ENCODE peak calls at places on chromosomes 13 and 19, in four cellular contexts. M is GM23338, D is stomach, J is fibroblast of the aortic adventitia. I is an unnamed sample.

GRCh38 chr19:8335343-8336071 is 7.6 kb downstream of the KANK3 start:
- DNase-seq in M (peak), D (no peak), J (no peak), I (no peak)

GRCh38 chr13:50200988-50201387 is 185.7 kb downstream of the KCNRG start:
- DNase-seq in M (no peak), D (no peak), J (peak), I (peak)

GRCh38 chr13:103046676-103047075 is 19.5 kb downstream of the SLC10A2 start:
- DNase-seq in M (no peak), D (no peak), J (no peak), I (no peak)

GRCh38 chr19:9839415-9839814 is 4.3 kb downstream of the PIN1 start:
- DNase-seq in M (no peak), D (no peak), J (no peak), I (peak)

GRCh38 chr19:4032436-4032835 is 24.9 kb downstream of the PIAS4 start:
- DNase-seq in M (no peak), D (no peak), J (no peak), I (no peak)

GRCh38 chr13:91358384-91358776 is 10.9 kb downstream of the MIR17HG start:
- DNase-seq in M (no peak), D (peak), J (no peak), I (no peak)

GRCh38 chr13:50082426-50083283 is 67.4 kb downstream of the KCNRG start:
- DNase-seq in M (peak), D (peak), J (peak), I (peak)

GRCh38 chr13:71864094-71864980 is 2.7 kb downstream of the DACH1 start:
- DNase-seq in M (peak), D (no peak), J (no peak), I (no peak)

GRCh38 chr13:90355162-90355751 is 992.2 kb upstream of the MIR17HG start:
- DNase-seq in M (no peak), D (no peak), J (no peak), I (no peak)

GRCh38 chr19:15442142-15442920 is 7.4 kb downstream of the WIZ start:
- DNase-seq in M (no peak), D (no peak), J (no peak), I (no peak)

GRCh38 chr19:48514123-48514458 is 2.5 kb upstream of the LMTK3 start:
- DNase-seq in M (no peak), D (no peak), J (no peak), I (no peak)

GRCh38 chr19:48511321-48511731 is 309 bp downstream of the LMTK3 start:
- DNase-seq in M (no peak), D (no peak), J (no peak), I (no peak)

GRCh38 chr19:48513289-48514122 is 1.9 kb upstream of the LMTK3 start:
- DNase-seq in M (peak), D (peak), J (peak), I (peak)

GRCh38 chr19:48511800-48512503 is at the start of gene LMTK3:
- DNase-seq in M (peak), D (no peak), J (peak), I (peak)

DNA sequence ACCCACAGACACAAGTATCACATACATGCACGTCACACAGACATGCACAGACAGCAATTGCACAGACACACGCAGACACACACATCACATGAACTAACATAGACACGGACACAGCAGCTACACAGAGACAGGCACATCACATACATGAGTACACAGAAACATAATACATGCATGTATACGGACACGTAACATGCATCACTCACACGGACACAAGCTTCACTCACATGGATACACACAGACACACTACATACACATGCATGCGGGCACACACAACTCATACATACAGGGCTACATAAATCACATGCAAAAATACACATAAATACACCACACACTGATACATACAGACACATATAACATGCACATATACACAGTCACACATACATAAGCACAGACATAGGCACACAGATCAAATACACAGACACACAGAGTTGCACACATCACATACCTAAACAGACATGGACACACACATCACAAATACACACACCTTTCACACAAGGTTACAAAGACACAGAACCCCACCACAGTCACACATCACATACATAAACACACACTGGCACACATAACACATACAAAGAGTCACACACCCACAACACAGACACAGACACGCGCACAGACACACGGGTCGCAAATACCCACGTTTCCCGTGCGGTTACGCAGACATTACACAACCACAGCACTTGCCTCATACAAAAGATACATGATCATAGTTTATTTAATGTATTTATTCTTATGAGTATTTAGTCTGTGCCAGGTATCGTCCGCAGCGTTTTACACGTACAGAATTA is 1.1 kb upstream of the LMTK3 start:
- DNase-seq in M (no peak), D (no peak), J (no peak), I (no peak)
- H3K4me3 ChIP-seq in M (peak), D (peak), J (no peak), I (no peak)

DNA sequence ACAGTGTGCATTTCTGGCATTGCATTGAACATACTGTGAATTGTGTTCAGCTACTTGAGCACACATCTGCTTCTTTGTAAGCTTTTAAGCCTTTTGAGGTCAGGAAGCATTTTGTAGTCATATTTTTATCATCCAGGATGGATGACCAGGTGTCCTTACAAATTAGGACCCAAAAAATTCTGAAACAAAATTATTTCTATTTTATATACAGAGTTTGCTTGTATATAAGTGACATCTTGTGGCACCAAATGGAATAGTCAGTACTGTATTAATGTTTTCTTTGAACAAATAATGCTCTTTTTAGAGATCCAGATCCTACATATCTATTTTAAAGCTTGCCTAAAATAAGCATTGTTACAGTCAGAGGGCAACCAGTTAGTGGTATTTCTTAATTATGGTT is 9.5 kb upstream of the SUPT20H start:
- DNase-seq in M (no peak), D (no peak), J (peak), I (peak)
- TF ChIP-seq CTCF in M (no peak), D (no peak), J (peak), I (peak)

GRCh38 chr13:76656056-76656455 is 230.1 kb downstream of the KCTD12 start:
- DNase-seq in M (no peak), D (no peak), J (no peak), I (no peak)
- H3K4me3 ChIP-seq in M (no peak), D (no peak), J (no peak), I (no peak)

GRCh38 chr13:62162860-62163259 is 747.2 kb upstream of the PCDH20 start:
- DNase-seq in M (no peak), D (no peak), J (no peak), I (no peak)
- TF ChIP-seq CTCF in M (no peak), D (no peak), J (no peak), I (no peak)

DNA sequence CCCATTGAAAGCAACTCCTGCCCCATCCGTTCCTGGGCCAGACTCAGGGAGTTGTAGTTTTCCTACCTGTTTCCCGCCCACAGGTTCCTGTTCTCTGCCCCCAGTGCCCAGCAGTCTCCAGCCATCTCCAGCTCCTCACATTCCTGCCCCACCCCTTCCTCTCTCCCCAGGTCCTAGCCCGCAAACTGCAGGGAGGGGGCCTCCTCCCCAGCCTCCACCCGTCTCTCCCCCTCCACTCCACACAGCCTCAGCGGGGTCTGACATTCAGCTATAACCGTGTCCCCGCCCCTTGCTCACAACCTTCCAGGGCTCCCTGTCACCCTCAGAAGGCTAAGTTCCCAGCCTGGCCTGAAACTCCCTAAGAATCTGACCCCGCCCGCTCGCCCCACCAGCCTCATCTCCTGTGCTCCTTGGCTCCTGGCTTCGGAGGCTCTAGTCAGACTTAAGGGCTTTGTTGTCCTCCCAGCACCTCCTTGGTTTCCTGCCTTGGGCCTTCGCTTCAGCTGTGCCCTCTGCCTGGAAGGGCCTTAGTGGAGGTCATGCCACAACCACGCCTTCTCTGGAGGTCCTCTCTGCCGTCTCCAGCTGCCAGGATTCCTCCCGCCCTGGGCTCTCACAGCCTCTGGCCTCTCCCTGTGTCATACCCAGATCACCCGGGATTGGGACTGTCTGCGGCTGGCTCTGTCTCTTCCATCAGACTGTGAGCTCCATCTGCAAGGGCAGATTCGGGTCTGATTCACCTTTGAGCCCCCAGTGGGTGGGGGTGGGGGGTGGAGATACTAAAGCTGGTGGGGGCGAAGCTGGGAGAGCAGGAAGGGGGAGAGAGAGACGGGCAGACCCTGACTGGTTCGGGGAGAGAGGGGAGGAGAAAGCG is 5.1 kb upstream of the SPACA6 start:
- DNase-seq in M (peak), D (peak), J (peak), I (peak)
- H3K4me3 ChIP-seq in M (peak), D (peak), J (peak), I (peak)

GRCh38 chr13:32538621-32539246 is at the start of gene N4BP2L2:
- DNase-seq in M (peak), D (peak), J (peak), I (peak)
- TF ChIP-seq CTCF in M (no peak), D (peak), J (peak), I (peak)

GRCh38 chr19:2578391-2578826 is 102.5 kb downstream of the GADD45B start:
- DNase-seq in M (peak), D (peak), J (peak), I (peak)
- H3K4me3 ChIP-seq in M (peak), D (peak), J (peak), I (peak)

I was measured in fibroblast of pulmonary artery.